ENCODE peak calls at places on chromosome 22, in nine cellular contexts. Q is MM.1S; O is lower lobe of right lung; M is gastrocnemius medialis; D is Peyer's patch; L is K562; G is ovary; A is CD4-positive, alpha-beta T cell; V is left ventricle myocardium inferior. I is an unnamed sample.

GRCh38 chr22:39471421-39472141 is 14.8 kb downstream of the MGAT3 start:
- DNase-seq in A (no peak), Q (peak; percentile 70), O (no peak), G (no peak), L (no peak), D (peak; percentile 48), V (no peak), M (no peak), I (no peak)

GRCh38 chr22:29049655-29050263 is 11.9 kb downstream of the C22orf31 start:
- DNase-seq in A (no peak), D (no peak), O (no peak), V (no peak), L (peak; percentile 78), Q (no peak), M (no peak), G (no peak), I (no peak)

GRCh38 chr22:37599161-37599560 is 9.5 kb upstream of the GGA1 start:
- DNase-seq in G (no peak), A (no peak), M (no peak), O (no peak), Q (no peak), V (no peak), D (no peak), L (no peak), I (no peak)

GRCh38 chr22:30116362-30117117 is 36.3 kb downstream of the HORMAD2 start:
- DNase-seq in O (no peak), D (no peak), A (no peak), L (no peak), V (no peak), G (no peak), Q (no peak), M (no peak), I (no peak)

GRCh38 chr22:37802310-37803194 is 5.2 kb upstream of the GCAT start:
- DNase-seq in O (peak; percentile 75), V (peak; percentile 70), L (peak; percentile 59), A (no peak), M (no peak), G (peak; percentile 79), D (no peak), Q (no peak), I (no peak)

GRCh38 chr22:35995772-35996171 is 32.9 kb downstream of the RBFOX2 start:
- DNase-seq in G (peak; percentile 88), O (no peak), M (peak; percentile 50), D (no peak), V (peak; percentile 77), Q (no peak), A (no peak), L (peak; percentile 11), I (no peak)

GRCh38 chr22:41983516-41983915 is 14.3 kb downstream of the SEPTIN3 start:
- DNase-seq in G (no peak), D (no peak), A (no peak), V (no peak), L (no peak), Q (no peak), M (no peak), O (no peak), I (no peak)

GRCh38 chr22:22770280-22770871 is 117.2 kb upstream of the IGLL5 start:
- DNase-seq in D (peak; percentile 47), Q (no peak), M (no peak), L (peak; percentile 100), G (peak; percentile 50), V (no peak), A (peak; percentile 29), O (no peak), I (peak; percentile 38)

GRCh38 chr22:40479887-40480538 is 109.6 kb downstream of the SGSM3 start:
- DNase-seq in Q (no peak), G (no peak), V (no peak), O (no peak), D (no peak), A (no peak), M (no peak), L (no peak), I (no peak)

GRCh38 chr22:38167988-38168407 is 13.6 kb downstream of the PLA2G6 start:
- DNase-seq in L (no peak), A (no peak), M (peak; percentile 59), Q (no peak), D (no peak), O (no peak), V (peak; percentile 66), G (no peak), I (no peak)

GRCh38 chr22:39360674-39361413 is 11.1 kb downstream of the SYNGR1 start:
- DNase-seq in L (no peak), O (no peak), M (no peak), Q (no peak), A (no peak), D (no peak), V (no peak), G (no peak), I (no peak)

GRCh38 chr22:42937164-42937854 is 77.6 kb downstream of the PACSIN2 start:
- DNase-seq in L (peak; percentile 42), V (no peak), Q (peak; percentile 58), D (peak; percentile 68), M (no peak), A (no peak), G (no peak), O (peak; percentile 85), I (no peak)

GRCh38 chr22:36911887-36912661 is 1.4 kb upstream of the CSF2RB start:
- DNase-seq in Q (no peak), O (no peak), M (no peak), V (no peak), D (no peak), L (no peak), G (no peak), A (no peak), I (no peak)

GRCh38 chr22:26401726-26402125 is 27.3 kb upstream of the ASPHD2 start:
- DNase-seq in D (no peak), M (no peak), A (no peak), V (no peak), L (peak; percentile 75), O (no peak), Q (no peak), G (no peak), I (no peak)

GRCh38 chr22:39717099-39717498 is 146.5 kb downstream of the CACNA1I start:
- DNase-seq in L (no peak), M (no peak), O (peak; percentile 10), V (no peak), A (no peak), Q (no peak), G (no peak), D (no peak), I (no peak)

DNA sequence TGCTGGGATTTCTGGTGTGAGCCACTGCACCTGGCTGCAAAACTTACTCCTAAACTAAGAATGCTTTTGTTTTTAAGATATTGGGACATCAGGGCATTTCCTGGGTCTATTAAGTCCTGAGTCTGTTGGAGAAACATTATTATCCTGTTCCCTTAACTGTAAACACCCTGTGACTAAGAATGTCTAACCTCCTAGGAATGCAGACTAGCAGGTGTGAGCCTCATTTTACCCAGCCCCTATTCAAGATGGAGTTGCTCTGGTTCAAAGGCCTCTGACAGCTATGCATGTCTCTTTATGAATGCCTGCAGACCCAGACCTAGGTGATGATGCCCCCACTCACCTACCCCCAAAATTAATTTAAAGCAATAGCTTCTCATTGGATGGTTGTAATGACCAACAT is 46.2 kb downstream of the DEPDC5 start:
- DNase-seq in L (no peak), D (no peak), V (no peak), G (no peak), O (no peak), A (no peak), M (no peak), Q (no peak), I (no peak)
- H3K27ac ChIP-seq in L (no peak overlapping the region), D (no peak overlapping the region), V (no peak overlapping the region), G (no peak overlapping the region), O (no peak overlapping the region), A (no peak overlapping the region), M (no peak overlapping the region), Q (no peak overlapping the region), I (no peak overlapping the region)

GRCh38 chr22:33864723-33865130 is 55.5 kb downstream of the LARGE1 start:
- DNase-seq in D (no peak), M (no peak), O (no peak), A (no peak), V (peak; percentile 56), L (no peak), Q (no peak), G (no peak), I (no peak)

GRCh38 chr22:33867118-33867863 is 53.0 kb downstream of the LARGE1 start:
- DNase-seq in G (no peak), D (no peak), M (peak; percentile 53), A (no peak), Q (no peak), O (no peak), V (no peak), L (no peak), I (no peak)

GRCh38 chr22:33865996-33866395 is 54.3 kb downstream of the LARGE1 start:
- DNase-seq in Q (no peak), M (no peak), L (no peak), V (no peak), G (no peak), D (no peak), O (no peak), A (no peak), I (no peak)

GRCh38 chr22:33866521-33866920 is 53.8 kb downstream of the LARGE1 start:
- DNase-seq in D (no peak), L (no peak), O (no peak), V (no peak), M (no peak), G (no peak), A (no peak), Q (no peak), I (no peak)

GRCh38 chr22:33865248-33865647 is 55.0 kb downstream of the LARGE1 start:
- DNase-seq in D (no peak), O (no peak), A (no peak), L (no peak), M (no peak), G (no peak), V (no peak), Q (no peak), I (no peak)
- H3K27ac ChIP-seq in D (no peak overlapping the region), O (no peak overlapping the region), A (no peak overlapping the region), L (no peak overlapping the region), M (peak overlapping the region; percentile 74), G (peak overlapping the region; percentile 13), V (peak overlapping the region; percentile 89), Q (peak overlapping the region; percentile 9), I (no peak overlapping the region)

DNA sequence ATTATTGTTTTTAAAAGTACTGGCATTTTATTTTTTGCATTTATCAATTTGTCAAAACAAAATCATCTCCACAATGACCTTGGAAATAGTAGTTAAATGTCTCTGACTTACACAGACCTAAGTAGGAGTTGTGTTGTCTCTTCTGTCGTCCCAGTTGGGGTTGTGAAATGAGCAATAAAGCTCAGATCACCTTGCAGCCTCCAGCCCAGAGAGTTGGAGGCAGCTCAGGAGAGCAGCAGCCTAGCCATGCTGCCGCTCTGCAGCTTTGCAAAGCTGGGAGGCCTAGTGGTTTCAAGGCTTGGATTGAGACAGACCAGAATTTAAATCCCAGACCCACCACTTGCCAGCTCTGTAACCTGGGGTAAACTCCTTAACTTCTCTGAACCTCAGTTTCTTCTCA is 65.2 kb upstream of the CRYBB3 start:
- DNase-seq in Q (no peak), O (no peak), G (no peak), A (no peak), D (no peak), L (no peak), V (no peak), M (no peak), I (no peak)
- H3K27ac ChIP-seq in Q (no peak overlapping the region), O (peak overlapping the region; percentile 67), G (no peak overlapping the region), A (no peak overlapping the region), D (no peak overlapping the region), L (no peak overlapping the region), V (peak overlapping the region; percentile 63), M (peak overlapping the region; percentile 86), I (no peak overlapping the region)

DNA sequence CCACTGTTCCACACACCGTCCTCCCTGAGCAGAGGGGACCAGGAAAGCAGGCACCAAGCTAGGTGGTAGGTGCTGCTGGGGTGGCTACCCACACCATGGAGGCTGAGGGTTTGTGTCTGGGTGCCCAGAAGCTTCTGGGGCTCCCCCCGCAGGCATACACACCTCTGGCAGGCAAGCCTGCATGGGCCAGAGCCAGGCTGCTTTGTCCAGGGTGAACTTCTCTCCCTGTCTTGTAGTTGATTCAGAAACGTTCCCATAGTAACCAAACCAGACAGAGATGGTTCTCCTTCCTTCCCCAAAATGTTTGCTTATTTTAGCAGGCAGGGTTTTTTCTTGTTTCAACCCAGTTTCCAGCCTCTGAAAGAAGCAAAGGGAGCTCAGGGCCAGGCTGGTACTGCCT is 40.9 kb upstream of the SUSD2 start:
- DNase-seq in L (no peak), G (no peak), Q (no peak), A (no peak), V (no peak), O (peak; percentile 61), M (no peak), D (no peak), I (no peak)
- H3K27ac ChIP-seq in L (no peak overlapping the region), G (no peak overlapping the region), Q (peak overlapping the region; percentile 67), A (no peak overlapping the region), V (peak overlapping the region; percentile 38), O (peak overlapping the region; percentile 44), M (no peak overlapping the region), D (no peak overlapping the region), I (no peak overlapping the region)

I was measured in CD4-positive, alpha-beta memory T cell.